ENCODE peak calls at places on chromosomes 2 and 18, in seven cellular contexts. W is NCI-H526 treated with DMSO at 0.1 percent for 48 hours; M is H4; R is hepatocyte; H is NCI-H748 treated with DMSO at 0.1 percent for 48 hours; P is stimulated activated CD8-positive, alpha-beta memory T cell treated with anti-CD3 and anti-CD28 coated beads, Interleukin-15, amount 100 ng/mL, for 24 hours; D is gastrocnemius medialis. T is an unnamed sample.

GRCh38 chr18:59340817-59341216 is 18.2 kb downstream of the LMAN1 start:
- DNase-seq in W (no peak), M (no peak), R (no peak), H (no peak), P (no peak), D (no peak), T (no peak)

GRCh38 chr2:227033471-227034148 is 130.4 kb downstream of the COL4A4 start:
- DNase-seq in W (no peak), M (peak), R (peak), H (no peak), P (no peak), D (no peak), T (no peak)

GRCh38 chr2:71821856-71822255 is 325.8 kb downstream of the CYP26B1 start:
- DNase-seq in W (no peak), M (no peak), R (no peak), H (no peak), P (no peak), D (no peak), T (no peak)

GRCh38 chr2:104033399-104033798 is 820.5 kb upstream of the POU3F3 start:
- DNase-seq in W (peak), M (peak), R (peak), H (peak), P (no peak), D (no peak), T (peak)

GRCh38 chr18:77114564-77115391 is 17.8 kb downstream of the MBP start:
- DNase-seq in W (peak), M (peak), R (peak), H (no peak), P (no peak), D (peak), T (peak)

GRCh38 chr2:231706731-231707624 is 1.3 kb upstream of the PTMA start:
- DNase-seq in W (peak), M (peak), R (peak), H (peak), P (peak), D (peak), T (peak)

GRCh38 chr2:100211517-100211916 is 69.1 kb upstream of the AFF3 start:
- DNase-seq in W (no peak), M (no peak), R (no peak), H (no peak), P (no peak), D (no peak), T (no peak)

GRCh38 chr18:68666316-68666715 is 48.6 kb downstream of the TMX3 start:
- DNase-seq in W (no peak), M (no peak), R (no peak), H (no peak), P (no peak), D (no peak), T (no peak)

GRCh38 chr2:130381145-130381544 is 25.3 kb downstream of the PTPN18 start:
- DNase-seq in W (no peak), M (no peak), R (no peak), H (no peak), P (no peak), D (no peak), T (no peak)

GRCh38 chr2:136057023-136057801 is 60.7 kb downstream of the CXCR4 start:
- DNase-seq in W (no peak), M (no peak), R (no peak), H (no peak), P (no peak), D (no peak), T (no peak)

GRCh38 chr2:178363252-178363651 is 87.7 kb downstream of the PRKRA start:
- DNase-seq in W (no peak), M (no peak), R (no peak), H (no peak), P (no peak), D (peak), T (no peak)

GRCh38 chr18:77049938-77050337 is 82.6 kb downstream of the MBP start:
- DNase-seq in W (no peak), M (no peak), R (no peak), H (no peak), P (no peak), D (no peak), T (no peak)

GRCh38 chr2:219252900-219253752 is at the start of gene TUBA4B:
- DNase-seq in W (no peak), M (no peak), R (peak), H (no peak), P (no peak), D (peak), T (no peak)

GRCh38 chr2:241868661-241869081 is 858 bp upstream of the RTP5 start:
- DNase-seq in W (no peak), M (no peak), R (no peak), H (no peak), P (no peak), D (no peak), T (no peak)

GRCh38 chr2:170247333-170247732 is 69.4 kb downstream of the MYO3B start:
- DNase-seq in W (no peak), M (no peak), R (no peak), H (no peak), P (no peak), D (no peak), T (no peak)

GRCh38 chr18:2515408-2515807 is 55.9 kb downstream of the METTL4 start:
- DNase-seq in W (no peak), M (peak), R (no peak), H (no peak), P (no peak), D (no peak), T (peak)

GRCh38 chr18:73408434-73408833 is 540.6 kb upstream of the NETO1 start:
- DNase-seq in W (no peak), M (no peak), R (no peak), H (no peak), P (no peak), D (no peak), T (no peak)

GRCh38 chr2:171225302-171225980 is 64.7 kb upstream of the TLK1 start:
- DNase-seq in W (no peak), M (peak), R (peak), H (no peak), P (no peak), D (no peak), T (peak)

GRCh38 chr2:8657423-8658062 is 24.3 kb upstream of the ID2 start:
- DNase-seq in W (no peak), M (no peak), R (no peak), H (no peak), P (no peak), D (no peak), T (no peak)

GRCh38 chr18:77899972-77900754 is 650.5 kb downstream of the GALR1 start:
- DNase-seq in W (no peak), M (peak), R (peak), H (peak), P (peak), D (no peak), T (peak)

GRCh38 chr2:9004338-9005204 is 1.1 kb upstream of the MBOAT2 start:
- DNase-seq in W (no peak), M (no peak), R (no peak), H (no peak), P (no peak), D (no peak), T (no peak)

GRCh38 chr2:96264656-96265348 is 995 bp downstream of the TMEM127 start:
- DNase-seq in W (peak), M (no peak), R (peak), H (no peak), P (no peak), D (no peak), T (no peak)

GRCh38 chr2:63052411-63053234 is 2.0 kb downstream of the OTX1 start:
- DNase-seq in W (no peak), M (no peak), R (no peak), H (no peak), P (no peak), D (no peak), T (no peak)

GRCh38 chr2:46703588-46703987 is 212.0 kb downstream of the MCFD2 start:
- DNase-seq in W (peak), M (no peak), R (no peak), H (no peak), P (no peak), D (no peak), T (no peak)

GRCh38 chr18:47120428-47120827 is 29.9 kb downstream of the HDHD2 start:
- DNase-seq in W (no peak), M (no peak), R (no peak), H (no peak), P (no peak), D (no peak), T (no peak)

GRCh38 chr2:11068079-11068741 is 87.1 kb upstream of the SLC66A3 start:
- DNase-seq in W (no peak), M (no peak), R (no peak), H (no peak), P (no peak), D (no peak), T (no peak)

GRCh38 chr2:101900375-101900774 is 91.4 kb upstream of the IL1R2 start:
- DNase-seq in W (no peak), M (no peak), R (no peak), H (no peak), P (no peak), D (no peak), T (no peak)